ENCODE peak calls at places on chromosomes 5 and 9, in five cellular contexts. One of them, this sample, is unnamed.

GRCh38 chr9:114653556-114654159 is 3.9 kb downstream of the TEX53 start:
- DNase-seq in fibroblast of pulmonary artery: peak
- DNase-seq in COLO829: peak
- DNase-seq in T-helper 17 cell: peak
- DNase-seq in cardiac fibroblast: peak
- DNase-seq in this sample: peak

GRCh38 chr9:123120131-123120530 is 86.7 kb downstream of the GPR21 start:
- DNase-seq in T-helper 17 cell: no peak
- DNase-seq in fibroblast of pulmonary artery: no peak
- DNase-seq in cardiac fibroblast: no peak
- DNase-seq in COLO829: peak
- DNase-seq in this sample: no peak

GRCh38 chr9:134378901-134379338 is 52.7 kb downstream of the RXRA start:
- DNase-seq in T-helper 17 cell: no peak
- DNase-seq in fibroblast of pulmonary artery: peak
- DNase-seq in cardiac fibroblast: no peak
- DNase-seq in COLO829: no peak
- DNase-seq in this sample: no peak

GRCh38 chr5:145941096-145941676 is 4.8 kb downstream of the SH3RF2 start:
- DNase-seq in T-helper 17 cell: no peak
- DNase-seq in fibroblast of pulmonary artery: no peak
- DNase-seq in cardiac fibroblast: no peak
- DNase-seq in COLO829: no peak
- DNase-seq in this sample: no peak

GRCh38 chr5:122694884-122695283 is 80.0 kb upstream of the SNX2 start:
- DNase-seq in fibroblast of pulmonary artery: no peak
- DNase-seq in COLO829: no peak
- DNase-seq in cardiac fibroblast: no peak
- DNase-seq in T-helper 17 cell: no peak
- DNase-seq in this sample: no peak

GRCh38 chr5:133714161-133714915 is 102.0 kb upstream of the FSTL4 start:
- DNase-seq in COLO829: no peak
- DNase-seq in cardiac fibroblast: no peak
- DNase-seq in T-helper 17 cell: no peak
- DNase-seq in fibroblast of pulmonary artery: no peak
- DNase-seq in this sample: no peak

GRCh38 chr9:69945671-69946141 is 97.9 kb upstream of the MAMDC2 start:
- DNase-seq in T-helper 17 cell: no peak
- DNase-seq in COLO829: no peak
- DNase-seq in cardiac fibroblast: peak
- DNase-seq in fibroblast of pulmonary artery: peak
- DNase-seq in this sample: no peak

GRCh38 chr5:107519900-107520354 is 150.8 kb downstream of the EFNA5 start:
- DNase-seq in cardiac fibroblast: peak
- DNase-seq in fibroblast of pulmonary artery: peak
- DNase-seq in T-helper 17 cell: no peak
- DNase-seq in COLO829: no peak
- DNase-seq in this sample: no peak

GRCh38 chr9:133604214-133604613 is 5.0 kb downstream of the FAM163B start:
- DNase-seq in COLO829: no peak
- DNase-seq in cardiac fibroblast: peak
- DNase-seq in T-helper 17 cell: no peak
- DNase-seq in fibroblast of pulmonary artery: no peak
- DNase-seq in this sample: no peak

GRCh38 chr9:132986114-132986513 is 7.6 kb downstream of the GFI1B start:
- DNase-seq in fibroblast of pulmonary artery: no peak
- DNase-seq in cardiac fibroblast: no peak
- DNase-seq in COLO829: no peak
- DNase-seq in T-helper 17 cell: no peak
- DNase-seq in this sample: no peak

GRCh38 chr9:2166219-2166618 is 151.1 kb downstream of the SMARCA2 start:
- DNase-seq in fibroblast of pulmonary artery: no peak
- DNase-seq in COLO829: no peak
- DNase-seq in T-helper 17 cell: no peak
- DNase-seq in cardiac fibroblast: no peak
- DNase-seq in this sample: no peak

GRCh38 chr5:149930060-149930753 is 14.4 kb downstream of the PDE6A start:
- DNase-seq in fibroblast of pulmonary artery: peak
- DNase-seq in COLO829: no peak
- DNase-seq in T-helper 17 cell: no peak
- DNase-seq in cardiac fibroblast: no peak
- DNase-seq in this sample: no peak

GRCh38 chr9:133731876-133732321 is 6.3 kb downstream of the SARDH start:
- DNase-seq in fibroblast of pulmonary artery: peak
- DNase-seq in cardiac fibroblast: peak
- DNase-seq in COLO829: peak
- DNase-seq in T-helper 17 cell: no peak
- DNase-seq in this sample: no peak

GRCh38 chr9:33473216-33473615 is 508 bp downstream of the NOL6 start:
- DNase-seq in fibroblast of pulmonary artery: no peak
- DNase-seq in COLO829: no peak
- DNase-seq in cardiac fibroblast: no peak
- DNase-seq in T-helper 17 cell: no peak
- DNase-seq in this sample: no peak

GRCh38 chr9:111961575-111961974 is 65.0 kb downstream of the UGCG start:
- DNase-seq in T-helper 17 cell: no peak
- DNase-seq in COLO829: no peak
- DNase-seq in cardiac fibroblast: peak
- DNase-seq in fibroblast of pulmonary artery: no peak
- DNase-seq in this sample: no peak

GRCh38 chr9:125889122-125889523 is 141.9 kb downstream of the PBX3 start:
- DNase-seq in fibroblast of pulmonary artery: no peak
- DNase-seq in COLO829: no peak
- DNase-seq in T-helper 17 cell: no peak
- DNase-seq in cardiac fibroblast: peak
- DNase-seq in this sample: no peak

GRCh38 chr5:123285122-123286011 is 137.8 kb downstream of the CEP120 start:
- DNase-seq in cardiac fibroblast: peak
- DNase-seq in fibroblast of pulmonary artery: peak
- DNase-seq in T-helper 17 cell: no peak
- DNase-seq in COLO829: no peak
- DNase-seq in this sample: no peak

GRCh38 chr5:56070795-56071539 is 76.2 kb upstream of the IL6ST start:
- DNase-seq in COLO829: no peak
- DNase-seq in fibroblast of pulmonary artery: no peak
- DNase-seq in cardiac fibroblast: no peak
- DNase-seq in T-helper 17 cell: no peak
- DNase-seq in this sample: peak

GRCh38 chr5:168027002-168027401 is 264.4 kb upstream of the WWC1 start:
- DNase-seq in fibroblast of pulmonary artery: no peak
- DNase-seq in COLO829: no peak
- DNase-seq in cardiac fibroblast: no peak
- DNase-seq in T-helper 17 cell: no peak
- DNase-seq in this sample: no peak

GRCh38 chr9:122346478-122347347 is 24.1 kb upstream of the PTGS1 start:
- DNase-seq in cardiac fibroblast: no peak
- DNase-seq in fibroblast of pulmonary artery: peak
- DNase-seq in T-helper 17 cell: no peak
- DNase-seq in COLO829: no peak
- DNase-seq in this sample: no peak

GRCh38 chr9:113742471-113742870 is 133.6 kb upstream of the ZNF618 start:
- DNase-seq in COLO829: no peak
- DNase-seq in cardiac fibroblast: no peak
- DNase-seq in T-helper 17 cell: no peak
- DNase-seq in fibroblast of pulmonary artery: no peak
- DNase-seq in this sample: no peak

GRCh38 chr9:121779381-121780117 is 128.1 kb downstream of the DAB2IP start:
- DNase-seq in T-helper 17 cell: no peak
- DNase-seq in cardiac fibroblast: no peak
- DNase-seq in COLO829: no peak
- DNase-seq in fibroblast of pulmonary artery: peak
- DNase-seq in this sample: no peak

GRCh38 chr5:88877826-88878225 is 5.2 kb downstream of the MEF2C start:
- DNase-seq in fibroblast of pulmonary artery: peak
- DNase-seq in cardiac fibroblast: peak
- DNase-seq in COLO829: no peak
- DNase-seq in T-helper 17 cell: no peak
- DNase-seq in this sample: peak

GRCh38 chr9:6986416-6986815 is 228.6 kb downstream of the KDM4C start:
- DNase-seq in fibroblast of pulmonary artery: no peak
- DNase-seq in cardiac fibroblast: no peak
- DNase-seq in T-helper 17 cell: no peak
- DNase-seq in COLO829: no peak
- DNase-seq in this sample: no peak

GRCh38 chr9:110626109-110626829 is 42.3 kb upstream of the MUSK start:
- DNase-seq in cardiac fibroblast: peak
- DNase-seq in fibroblast of pulmonary artery: peak
- DNase-seq in COLO829: no peak
- DNase-seq in T-helper 17 cell: no peak
- DNase-seq in this sample: no peak

GRCh38 chr5:94771742-94772141 is 153.3 kb downstream of the SLF1 start:
- DNase-seq in COLO829: no peak
- DNase-seq in fibroblast of pulmonary artery: no peak
- DNase-seq in T-helper 17 cell: no peak
- DNase-seq in cardiac fibroblast: no peak
- DNase-seq in this sample: no peak

This sample was measured in foreskin melanocyte.